ENCODE peak calls at places on chromosomes 2 and 18, in four cellular contexts. Q, C, L and R are unnamed samples. For H3K27me3, the result is how much of the 10 kb centered on the place peaks cover.

GRCh38 chr2:218002792-218003191 is at the start of gene TNS1:
- DNase-seq in Q (peak), C (peak), L (peak), R (peak)

GRCh38 chr2:207655000-207655399 is 29.8 kb upstream of the METTL21A start:
- DNase-seq in Q (no peak), C (no peak), L (no peak), R (no peak)

GRCh38 chr2:73089270-73090030 is 17.9 kb upstream of the SFXN5 start:
- DNase-seq in Q (peak), C (no peak), L (peak), R (peak)

GRCh38 chr2:140855471-140855870 is 1275.3 kb downstream of the LRP1B start:
- DNase-seq in Q (no peak), C (no peak), L (no peak), R (no peak)

GRCh38 chr2:85604568-85605339 is 2.3 kb upstream of the TMEM150A start:
- DNase-seq in Q (no peak), C (no peak), L (no peak), R (no peak)

GRCh38 chr2:1521191-1521877 is 108.1 kb downstream of the TPO start:
- DNase-seq in Q (no peak), C (no peak), L (no peak), R (peak)

GRCh38 chr2:86704482-86704971 is 15.6 kb upstream of the RMND5A start:
- DNase-seq in Q (no peak), C (no peak), L (peak), R (no peak)

GRCh38 chr18:77948571-77948970 is 698.9 kb downstream of the GALR1 start:
- DNase-seq in Q (no peak), C (no peak), L (no peak), R (no peak)

GRCh38 chr2:240569523-240569997 is 1.3 kb downstream of the RNPEPL1 start:
- DNase-seq in Q (peak), C (no peak), L (no peak), R (peak)

GRCh38 chr2:232456296-232457120 is 555 bp downstream of the ALPI start:
- DNase-seq in Q (no peak), C (no peak), L (no peak), R (peak)

GRCh38 chr2:5981241-5982055 is 289.3 kb downstream of the SOX11 start:
- DNase-seq in Q (no peak), C (no peak), L (no peak), R (no peak)

GRCh38 chr18:7272268-7273049 is 41.6 kb downstream of the LRRC30 start:
- DNase-seq in Q (peak), C (peak), L (peak), R (peak)

GRCh38 chr2:10405441-10405840 is 42.7 kb downstream of the ODC1 start:
- DNase-seq in Q (peak), C (no peak), L (peak), R (peak)

GRCh38 chr2:118852605-118853128 is 5.2 kb upstream of the EN1 start:
- DNase-seq in Q (no peak), C (no peak), L (no peak), R (no peak)
- H3K27me3 ChIP-seq in Q (under half), C (half or more), L (half or more), R (under half)

GRCh38 chr18:3665780-3666525 is 216.0 kb downstream of the TGIF1 start:
- DNase-seq in Q (peak), C (peak), L (peak), R (peak)
- H3K4me3 ChIP-seq in Q (peak), C (no peak), L (no peak), R (no peak)

GRCh38 chr2:38409136-38409903 is 32.2 kb upstream of the ATL2 start:
- DNase-seq in Q (peak), C (peak), L (peak), R (no peak)

GRCh38 chr2:38409904-38410167 is 32.8 kb upstream of the ATL2 start:
- DNase-seq in Q (no peak), C (no peak), L (no peak), R (no peak)

GRCh38 chr2:38405917-38406596 is 29.0 kb upstream of the ATL2 start:
- DNase-seq in Q (no peak), C (no peak), L (no peak), R (no peak)

GRCh38 chr2:38407111-38407682 is 30.1 kb upstream of the ATL2 start:
- DNase-seq in Q (no peak), C (peak), L (no peak), R (no peak)

GRCh38 chr2:38406597-38407110 is 29.6 kb upstream of the ATL2 start:
- DNase-seq in Q (no peak), C (peak), L (no peak), R (no peak)
- H3K27ac ChIP-seq in Q (no peak), C (peak), L (no peak), R (no peak)

GRCh38 chr18:464311-464659 is 36.2 kb downstream of the COLEC12 start:
- DNase-seq in Q (no peak), C (no peak), L (no peak), R (no peak)

GRCh38 chr18:460791-461190 is 39.7 kb downstream of the COLEC12 start:
- DNase-seq in Q (no peak), C (no peak), L (no peak), R (no peak)

GRCh38 chr18:460302-460701 is 40.2 kb downstream of the COLEC12 start:
- DNase-seq in Q (no peak), C (no peak), L (no peak), R (no peak)

GRCh38 chr18:461762-462161 is 38.7 kb downstream of the COLEC12 start:
- DNase-seq in Q (no peak), C (no peak), L (no peak), R (no peak)

GRCh38 chr18:463442-464310 is 36.8 kb downstream of the COLEC12 start:
- DNase-seq in Q (peak), C (no peak), L (peak), R (peak)
- H3K27me3 ChIP-seq in Q (under half), C (under half), L (under half), R (under half)

GRCh38 chr2:48332286-48332685 is 197.7 kb upstream of the STON1 start:
- DNase-seq in Q (no peak), C (peak), L (peak), R (no peak)
- H3K4me3 ChIP-seq in Q (no peak), C (no peak), L (no peak), R (no peak)

GRCh38 chr2:23916727-23917458 is 10.0 kb downstream of the ATAD2B start:
- DNase-seq in Q (no peak), C (no peak), L (no peak), R (no peak)
- H3K27ac ChIP-seq in Q (no peak), C (no peak), L (no peak), R (no peak)

DNA sequence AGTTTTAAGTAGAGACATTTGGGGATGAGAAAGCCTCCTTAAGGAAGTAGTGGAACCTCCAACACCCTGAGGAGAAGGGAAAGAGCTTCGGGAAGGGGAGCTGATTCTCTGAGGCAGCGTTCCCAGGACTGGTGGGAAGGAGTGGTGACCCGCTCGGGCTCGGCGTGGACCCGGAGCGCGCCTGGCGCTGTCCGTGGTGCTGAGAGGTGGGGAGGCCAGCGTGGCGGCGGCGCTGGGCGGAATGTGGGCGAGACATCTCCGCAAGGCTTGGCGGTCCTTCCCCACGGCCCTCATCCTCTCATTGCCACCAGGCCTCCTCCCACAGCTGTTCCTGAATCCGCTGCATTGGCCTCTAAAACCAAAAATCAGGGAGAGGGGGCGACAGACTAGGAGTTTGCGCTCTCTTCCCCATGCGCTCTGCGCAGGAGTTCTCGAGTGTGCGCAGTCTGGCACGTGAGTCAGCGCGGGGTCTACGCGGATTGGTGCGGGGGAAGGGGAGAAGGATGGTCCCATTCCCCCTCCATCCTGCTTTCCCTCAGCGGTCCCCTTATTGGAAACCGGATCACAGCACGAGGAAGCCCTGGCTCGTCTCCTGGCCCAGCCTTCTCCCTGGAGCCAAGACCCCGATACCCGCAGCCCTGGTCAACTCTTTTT is 857 bp downstream of the RESP18 start:
- DNase-seq in Q (no peak), C (no peak), L (peak), R (peak)
- H3K27me3 ChIP-seq in Q (under half), C (half or more), L (under half), R (under half)

GRCh38 chr2:66303471-66303870 is 131.5 kb upstream of the MEIS1 start:
- DNase-seq in Q (no peak), C (no peak), L (no peak), R (no peak)

GRCh38 chr2:66306488-66306887 is 128.4 kb upstream of the MEIS1 start:
- DNase-seq in Q (no peak), C (no peak), L (no peak), R (no peak)

GRCh38 chr2:66301073-66301766 is 133.7 kb upstream of the MEIS1 start:
- DNase-seq in Q (peak), C (peak), L (no peak), R (peak)

GRCh38 chr2:66305714-66306113 is 129.2 kb upstream of the MEIS1 start:
- DNase-seq in Q (peak), C (peak), L (peak), R (peak)

GRCh38 chr2:66301767-66302140 is 133.2 kb upstream of the MEIS1 start:
- DNase-seq in Q (no peak), C (no peak), L (no peak), R (peak)
- H3K4me3 ChIP-seq in Q (peak), C (no peak), L (no peak), R (no peak)

DNA sequence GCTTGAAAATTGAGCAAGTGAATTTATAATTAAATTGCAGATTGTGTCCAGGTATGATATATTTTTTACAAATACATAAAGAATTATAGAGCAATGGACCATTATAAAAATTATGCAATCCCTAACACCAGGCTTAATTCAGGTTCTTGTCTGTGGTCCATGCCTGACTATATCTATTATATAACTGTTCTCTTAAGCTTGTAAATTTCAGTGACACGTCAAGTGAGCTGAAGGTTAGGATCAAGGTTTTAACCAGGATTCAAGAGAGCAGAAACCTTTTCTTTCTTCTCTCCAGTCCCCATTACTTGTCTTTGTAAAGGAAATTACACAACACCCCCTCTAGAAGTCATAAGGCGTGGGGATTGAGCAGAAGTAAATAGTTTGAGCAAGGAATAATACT is 122.1 kb downstream of the ZNF521 start:
- DNase-seq in Q (no peak), C (no peak), L (no peak), R (no peak)
- H3K27ac ChIP-seq in Q (peak), C (peak), L (no peak), R (no peak)